ENCODE peak calls at places on chromosomes 2 and 18, in ten cellular contexts. One of them, this sample, is unnamed.

GRCh38 chr2:181231886-181232644 is 225.1 kb upstream of the ITGA4 start:
- DNase-seq in NCI-H2227 treated with DMSO at 0.1 percent for 48 hours: peak
- DNase-seq in fibroblast of the aortic adventitia: peak
- DNase-seq in NCI-H2081: no peak
- DNase-seq in ureter: no peak
- DNase-seq in activated gamma-delta T cell treated with anti-CD3 and anti-CD28 coated beads, Interleukin-2, amount 50 U/mL, for 16 hours: no peak
- DNase-seq in stimulated activated CD4-positive, alpha-beta T cell treated with anti-CD3 and anti-CD28 coated beads, Interleukin-1b, Interleukin-23, amount 100 ng/mL, for 24 hours: no peak
- DNase-seq in MCF 10A: no peak
- DNase-seq in T-helper 9 cell: no peak
- DNase-seq in DMS153: no peak
- DNase-seq in this sample: no peak

GRCh38 chr18:42414756-42415454 is 459.9 kb downstream of the PIK3C3 start:
- DNase-seq in NCI-H2081: no peak
- DNase-seq in ureter: no peak
- DNase-seq in MCF 10A: peak
- DNase-seq in NCI-H2227 treated with DMSO at 0.1 percent for 48 hours: no peak
- DNase-seq in fibroblast of the aortic adventitia: peak
- DNase-seq in T-helper 9 cell: no peak
- DNase-seq in stimulated activated CD4-positive, alpha-beta T cell treated with anti-CD3 and anti-CD28 coated beads, Interleukin-1b, Interleukin-23, amount 100 ng/mL, for 24 hours: no peak
- DNase-seq in DMS153: no peak
- DNase-seq in activated gamma-delta T cell treated with anti-CD3 and anti-CD28 coated beads, Interleukin-2, amount 50 U/mL, for 16 hours: no peak
- DNase-seq in this sample: no peak

GRCh38 chr2:126885701-126886121 is 13.0 kb upstream of the TEX51 start:
- DNase-seq in activated gamma-delta T cell treated with anti-CD3 and anti-CD28 coated beads, Interleukin-2, amount 50 U/mL, for 16 hours: no peak
- DNase-seq in DMS153: no peak
- DNase-seq in MCF 10A: no peak
- DNase-seq in T-helper 9 cell: no peak
- DNase-seq in ureter: no peak
- DNase-seq in fibroblast of the aortic adventitia: peak
- DNase-seq in NCI-H2227 treated with DMSO at 0.1 percent for 48 hours: no peak
- DNase-seq in stimulated activated CD4-positive, alpha-beta T cell treated with anti-CD3 and anti-CD28 coated beads, Interleukin-1b, Interleukin-23, amount 100 ng/mL, for 24 hours: no peak
- DNase-seq in NCI-H2081: no peak
- DNase-seq in this sample: no peak

GRCh38 chr2:99480390-99480789 is 9.4 kb downstream of the REV1 start:
- DNase-seq in stimulated activated CD4-positive, alpha-beta T cell treated with anti-CD3 and anti-CD28 coated beads, Interleukin-1b, Interleukin-23, amount 100 ng/mL, for 24 hours: no peak
- DNase-seq in T-helper 9 cell: no peak
- DNase-seq in fibroblast of the aortic adventitia: no peak
- DNase-seq in DMS153: no peak
- DNase-seq in ureter: no peak
- DNase-seq in NCI-H2227 treated with DMSO at 0.1 percent for 48 hours: no peak
- DNase-seq in activated gamma-delta T cell treated with anti-CD3 and anti-CD28 coated beads, Interleukin-2, amount 50 U/mL, for 16 hours: no peak
- DNase-seq in NCI-H2081: no peak
- DNase-seq in MCF 10A: no peak
- DNase-seq in this sample: no peak

GRCh38 chr2:10559825-10560224 is 111.7 kb upstream of the ODC1 start:
- DNase-seq in stimulated activated CD4-positive, alpha-beta T cell treated with anti-CD3 and anti-CD28 coated beads, Interleukin-1b, Interleukin-23, amount 100 ng/mL, for 24 hours: no peak
- DNase-seq in ureter: no peak
- DNase-seq in NCI-H2227 treated with DMSO at 0.1 percent for 48 hours: no peak
- DNase-seq in MCF 10A: no peak
- DNase-seq in T-helper 9 cell: no peak
- DNase-seq in DMS153: no peak
- DNase-seq in NCI-H2081: no peak
- DNase-seq in fibroblast of the aortic adventitia: no peak
- DNase-seq in activated gamma-delta T cell treated with anti-CD3 and anti-CD28 coated beads, Interleukin-2, amount 50 U/mL, for 16 hours: no peak
- DNase-seq in this sample: no peak

GRCh38 chr2:169221745-169222369 is 140.5 kb downstream of the LRP2 start:
- DNase-seq in activated gamma-delta T cell treated with anti-CD3 and anti-CD28 coated beads, Interleukin-2, amount 50 U/mL, for 16 hours: no peak
- DNase-seq in DMS153: peak
- DNase-seq in NCI-H2227 treated with DMSO at 0.1 percent for 48 hours: peak
- DNase-seq in stimulated activated CD4-positive, alpha-beta T cell treated with anti-CD3 and anti-CD28 coated beads, Interleukin-1b, Interleukin-23, amount 100 ng/mL, for 24 hours: no peak
- DNase-seq in T-helper 9 cell: no peak
- DNase-seq in MCF 10A: peak
- DNase-seq in NCI-H2081: peak
- DNase-seq in fibroblast of the aortic adventitia: peak
- DNase-seq in ureter: no peak
- DNase-seq in this sample: no peak

GRCh38 chr2:154459286-154459685 is 239.2 kb upstream of the KCNJ3 start:
- DNase-seq in DMS153: no peak
- DNase-seq in T-helper 9 cell: no peak
- DNase-seq in NCI-H2081: no peak
- DNase-seq in MCF 10A: no peak
- DNase-seq in activated gamma-delta T cell treated with anti-CD3 and anti-CD28 coated beads, Interleukin-2, amount 50 U/mL, for 16 hours: no peak
- DNase-seq in fibroblast of the aortic adventitia: no peak
- DNase-seq in stimulated activated CD4-positive, alpha-beta T cell treated with anti-CD3 and anti-CD28 coated beads, Interleukin-1b, Interleukin-23, amount 100 ng/mL, for 24 hours: no peak
- DNase-seq in ureter: no peak
- DNase-seq in NCI-H2227 treated with DMSO at 0.1 percent for 48 hours: no peak
- DNase-seq in this sample: no peak

GRCh38 chr2:187138240-187138639 is 289.3 kb upstream of the ZSWIM2 start:
- DNase-seq in activated gamma-delta T cell treated with anti-CD3 and anti-CD28 coated beads, Interleukin-2, amount 50 U/mL, for 16 hours: no peak
- DNase-seq in NCI-H2081: no peak
- DNase-seq in ureter: no peak
- DNase-seq in MCF 10A: peak
- DNase-seq in fibroblast of the aortic adventitia: peak
- DNase-seq in T-helper 9 cell: no peak
- DNase-seq in DMS153: no peak
- DNase-seq in NCI-H2227 treated with DMSO at 0.1 percent for 48 hours: no peak
- DNase-seq in stimulated activated CD4-positive, alpha-beta T cell treated with anti-CD3 and anti-CD28 coated beads, Interleukin-1b, Interleukin-23, amount 100 ng/mL, for 24 hours: no peak
- DNase-seq in this sample: no peak

GRCh38 chr2:95531254-95531771 is 46.8 kb upstream of the TRIM43B start:
- DNase-seq in fibroblast of the aortic adventitia: no peak
- DNase-seq in stimulated activated CD4-positive, alpha-beta T cell treated with anti-CD3 and anti-CD28 coated beads, Interleukin-1b, Interleukin-23, amount 100 ng/mL, for 24 hours: no peak
- DNase-seq in MCF 10A: no peak
- DNase-seq in ureter: no peak
- DNase-seq in DMS153: no peak
- DNase-seq in T-helper 9 cell: no peak
- DNase-seq in NCI-H2081: no peak
- DNase-seq in activated gamma-delta T cell treated with anti-CD3 and anti-CD28 coated beads, Interleukin-2, amount 50 U/mL, for 16 hours: no peak
- DNase-seq in NCI-H2227 treated with DMSO at 0.1 percent for 48 hours: no peak
- DNase-seq in this sample: no peak

GRCh38 chr2:101818531-101819451 is 121.3 kb downstream of the MAP4K4 start:
- DNase-seq in ureter: no peak
- DNase-seq in stimulated activated CD4-positive, alpha-beta T cell treated with anti-CD3 and anti-CD28 coated beads, Interleukin-1b, Interleukin-23, amount 100 ng/mL, for 24 hours: no peak
- DNase-seq in DMS153: no peak
- DNase-seq in NCI-H2227 treated with DMSO at 0.1 percent for 48 hours: no peak
- DNase-seq in activated gamma-delta T cell treated with anti-CD3 and anti-CD28 coated beads, Interleukin-2, amount 50 U/mL, for 16 hours: no peak
- DNase-seq in fibroblast of the aortic adventitia: peak
- DNase-seq in MCF 10A: peak
- DNase-seq in T-helper 9 cell: no peak
- DNase-seq in NCI-H2081: peak
- DNase-seq in this sample: no peak

GRCh38 chr2:203500951-203501350 is 34.1 kb downstream of the RAPH1 start:
- DNase-seq in activated gamma-delta T cell treated with anti-CD3 and anti-CD28 coated beads, Interleukin-2, amount 50 U/mL, for 16 hours: no peak
- DNase-seq in stimulated activated CD4-positive, alpha-beta T cell treated with anti-CD3 and anti-CD28 coated beads, Interleukin-1b, Interleukin-23, amount 100 ng/mL, for 24 hours: no peak
- DNase-seq in T-helper 9 cell: no peak
- DNase-seq in DMS153: no peak
- DNase-seq in ureter: no peak
- DNase-seq in NCI-H2227 treated with DMSO at 0.1 percent for 48 hours: no peak
- DNase-seq in fibroblast of the aortic adventitia: no peak
- DNase-seq in NCI-H2081: no peak
- DNase-seq in MCF 10A: no peak
- DNase-seq in this sample: no peak

GRCh38 chr2:71944183-71944550 is 203.5 kb downstream of the CYP26B1 start:
- DNase-seq in fibroblast of the aortic adventitia: no peak
- DNase-seq in NCI-H2081: no peak
- DNase-seq in ureter: no peak
- DNase-seq in activated gamma-delta T cell treated with anti-CD3 and anti-CD28 coated beads, Interleukin-2, amount 50 U/mL, for 16 hours: no peak
- DNase-seq in NCI-H2227 treated with DMSO at 0.1 percent for 48 hours: no peak
- DNase-seq in DMS153: no peak
- DNase-seq in MCF 10A: no peak
- DNase-seq in T-helper 9 cell: no peak
- DNase-seq in stimulated activated CD4-positive, alpha-beta T cell treated with anti-CD3 and anti-CD28 coated beads, Interleukin-1b, Interleukin-23, amount 100 ng/mL, for 24 hours: no peak
- DNase-seq in this sample: no peak

GRCh38 chr2:96146151-96146880 is 1.1 kb upstream of the DUSP2 start:
- DNase-seq in activated gamma-delta T cell treated with anti-CD3 and anti-CD28 coated beads, Interleukin-2, amount 50 U/mL, for 16 hours: peak
- DNase-seq in ureter: no peak
- DNase-seq in DMS153: no peak
- DNase-seq in fibroblast of the aortic adventitia: no peak
- DNase-seq in NCI-H2081: no peak
- DNase-seq in MCF 10A: peak
- DNase-seq in stimulated activated CD4-positive, alpha-beta T cell treated with anti-CD3 and anti-CD28 coated beads, Interleukin-1b, Interleukin-23, amount 100 ng/mL, for 24 hours: no peak
- DNase-seq in NCI-H2227 treated with DMSO at 0.1 percent for 48 hours: no peak
- DNase-seq in T-helper 9 cell: peak
- DNase-seq in this sample: no peak

GRCh38 chr2:85326946-85327756 is 638 bp downstream of the TGOLN2 start:
- DNase-seq in T-helper 9 cell: peak
- DNase-seq in NCI-H2081: peak
- DNase-seq in activated gamma-delta T cell treated with anti-CD3 and anti-CD28 coated beads, Interleukin-2, amount 50 U/mL, for 16 hours: peak
- DNase-seq in MCF 10A: no peak
- DNase-seq in stimulated activated CD4-positive, alpha-beta T cell treated with anti-CD3 and anti-CD28 coated beads, Interleukin-1b, Interleukin-23, amount 100 ng/mL, for 24 hours: peak
- DNase-seq in NCI-H2227 treated with DMSO at 0.1 percent for 48 hours: peak
- DNase-seq in DMS153: no peak
- DNase-seq in ureter: peak
- DNase-seq in fibroblast of the aortic adventitia: peak
- DNase-seq in this sample: peak

GRCh38 chr18:79791141-79791972 is 6.4 kb upstream of the KCNG2 start:
- DNase-seq in ureter: no peak
- DNase-seq in NCI-H2081: no peak
- DNase-seq in activated gamma-delta T cell treated with anti-CD3 and anti-CD28 coated beads, Interleukin-2, amount 50 U/mL, for 16 hours: no peak
- DNase-seq in NCI-H2227 treated with DMSO at 0.1 percent for 48 hours: no peak
- DNase-seq in T-helper 9 cell: no peak
- DNase-seq in stimulated activated CD4-positive, alpha-beta T cell treated with anti-CD3 and anti-CD28 coated beads, Interleukin-1b, Interleukin-23, amount 100 ng/mL, for 24 hours: no peak
- DNase-seq in fibroblast of the aortic adventitia: peak
- DNase-seq in MCF 10A: peak
- DNase-seq in DMS153: peak
- DNase-seq in this sample: no peak

GRCh38 chr18:11884396-11885030 is 23.6 kb downstream of the MPPE1 start:
- DNase-seq in NCI-H2227 treated with DMSO at 0.1 percent for 48 hours: no peak
- DNase-seq in MCF 10A: no peak
- DNase-seq in ureter: no peak
- DNase-seq in activated gamma-delta T cell treated with anti-CD3 and anti-CD28 coated beads, Interleukin-2, amount 50 U/mL, for 16 hours: no peak
- DNase-seq in stimulated activated CD4-positive, alpha-beta T cell treated with anti-CD3 and anti-CD28 coated beads, Interleukin-1b, Interleukin-23, amount 100 ng/mL, for 24 hours: no peak
- DNase-seq in fibroblast of the aortic adventitia: no peak
- DNase-seq in T-helper 9 cell: no peak
- DNase-seq in NCI-H2081: no peak
- DNase-seq in DMS153: no peak
- DNase-seq in this sample: no peak

GRCh38 chr2:31531101-31531500 is 49.6 kb downstream of the SRD5A2 start:
- DNase-seq in fibroblast of the aortic adventitia: no peak
- DNase-seq in activated gamma-delta T cell treated with anti-CD3 and anti-CD28 coated beads, Interleukin-2, amount 50 U/mL, for 16 hours: no peak
- DNase-seq in MCF 10A: no peak
- DNase-seq in stimulated activated CD4-positive, alpha-beta T cell treated with anti-CD3 and anti-CD28 coated beads, Interleukin-1b, Interleukin-23, amount 100 ng/mL, for 24 hours: no peak
- DNase-seq in DMS153: no peak
- DNase-seq in T-helper 9 cell: no peak
- DNase-seq in ureter: no peak
- DNase-seq in NCI-H2081: no peak
- DNase-seq in NCI-H2227 treated with DMSO at 0.1 percent for 48 hours: no peak
- DNase-seq in this sample: no peak

GRCh38 chr18:58314284-58314683 is 270.3 kb downstream of the NEDD4L start:
- DNase-seq in DMS153: no peak
- DNase-seq in NCI-H2227 treated with DMSO at 0.1 percent for 48 hours: peak
- DNase-seq in fibroblast of the aortic adventitia: peak
- DNase-seq in T-helper 9 cell: no peak
- DNase-seq in stimulated activated CD4-positive, alpha-beta T cell treated with anti-CD3 and anti-CD28 coated beads, Interleukin-1b, Interleukin-23, amount 100 ng/mL, for 24 hours: no peak
- DNase-seq in ureter: peak
- DNase-seq in activated gamma-delta T cell treated with anti-CD3 and anti-CD28 coated beads, Interleukin-2, amount 50 U/mL, for 16 hours: no peak
- DNase-seq in NCI-H2081: no peak
- DNase-seq in MCF 10A: peak
- DNase-seq in this sample: no peak

GRCh38 chr18:58669731-58670379 is 1.4 kb upstream of the MALT1 start:
- DNase-seq in DMS153: peak
- DNase-seq in MCF 10A: peak
- DNase-seq in ureter: no peak
- DNase-seq in stimulated activated CD4-positive, alpha-beta T cell treated with anti-CD3 and anti-CD28 coated beads, Interleukin-1b, Interleukin-23, amount 100 ng/mL, for 24 hours: no peak
- DNase-seq in NCI-H2227 treated with DMSO at 0.1 percent for 48 hours: peak
- DNase-seq in T-helper 9 cell: no peak
- DNase-seq in fibroblast of the aortic adventitia: no peak
- DNase-seq in activated gamma-delta T cell treated with anti-CD3 and anti-CD28 coated beads, Interleukin-2, amount 50 U/mL, for 16 hours: no peak
- DNase-seq in NCI-H2081: peak
- DNase-seq in this sample: no peak

GRCh38 chr2:96680561-96681141 is 38.1 kb downstream of the FER1L5 start:
- DNase-seq in DMS153: no peak
- DNase-seq in stimulated activated CD4-positive, alpha-beta T cell treated with anti-CD3 and anti-CD28 coated beads, Interleukin-1b, Interleukin-23, amount 100 ng/mL, for 24 hours: no peak
- DNase-seq in fibroblast of the aortic adventitia: no peak
- DNase-seq in MCF 10A: no peak
- DNase-seq in activated gamma-delta T cell treated with anti-CD3 and anti-CD28 coated beads, Interleukin-2, amount 50 U/mL, for 16 hours: no peak
- DNase-seq in NCI-H2081: no peak
- DNase-seq in ureter: no peak
- DNase-seq in T-helper 9 cell: no peak
- DNase-seq in NCI-H2227 treated with DMSO at 0.1 percent for 48 hours: no peak
- DNase-seq in this sample: no peak

GRCh38 chr2:85438291-85439110 is 20.0 kb downstream of the SH2D6 start:
- DNase-seq in ureter: no peak
- DNase-seq in NCI-H2227 treated with DMSO at 0.1 percent for 48 hours: peak
- DNase-seq in MCF 10A: no peak
- DNase-seq in activated gamma-delta T cell treated with anti-CD3 and anti-CD28 coated beads, Interleukin-2, amount 50 U/mL, for 16 hours: no peak
- DNase-seq in NCI-H2081: no peak
- DNase-seq in stimulated activated CD4-positive, alpha-beta T cell treated with anti-CD3 and anti-CD28 coated beads, Interleukin-1b, Interleukin-23, amount 100 ng/mL, for 24 hours: no peak
- DNase-seq in DMS153: no peak
- DNase-seq in fibroblast of the aortic adventitia: no peak
- DNase-seq in T-helper 9 cell: no peak
- DNase-seq in this sample: no peak

GRCh38 chr18:58535340-58536186 is 93.3 kb downstream of the ALPK2 start:
- DNase-seq in T-helper 9 cell: no peak
- DNase-seq in fibroblast of the aortic adventitia: peak
- DNase-seq in activated gamma-delta T cell treated with anti-CD3 and anti-CD28 coated beads, Interleukin-2, amount 50 U/mL, for 16 hours: no peak
- DNase-seq in NCI-H2227 treated with DMSO at 0.1 percent for 48 hours: no peak
- DNase-seq in MCF 10A: no peak
- DNase-seq in stimulated activated CD4-positive, alpha-beta T cell treated with anti-CD3 and anti-CD28 coated beads, Interleukin-1b, Interleukin-23, amount 100 ng/mL, for 24 hours: no peak
- DNase-seq in ureter: no peak
- DNase-seq in NCI-H2081: no peak
- DNase-seq in DMS153: no peak
- DNase-seq in this sample: no peak

GRCh38 chr2:15311926-15312325 is 249.2 kb downstream of the NBAS start:
- DNase-seq in NCI-H2227 treated with DMSO at 0.1 percent for 48 hours: no peak
- DNase-seq in stimulated activated CD4-positive, alpha-beta T cell treated with anti-CD3 and anti-CD28 coated beads, Interleukin-1b, Interleukin-23, amount 100 ng/mL, for 24 hours: no peak
- DNase-seq in ureter: no peak
- DNase-seq in activated gamma-delta T cell treated with anti-CD3 and anti-CD28 coated beads, Interleukin-2, amount 50 U/mL, for 16 hours: no peak
- DNase-seq in T-helper 9 cell: no peak
- DNase-seq in NCI-H2081: no peak
- DNase-seq in DMS153: no peak
- DNase-seq in MCF 10A: no peak
- DNase-seq in fibroblast of the aortic adventitia: no peak
- DNase-seq in this sample: no peak

GRCh38 chr2:75788154-75788553 is 77.4 kb upstream of the GCFC2 start:
- DNase-seq in stimulated activated CD4-positive, alpha-beta T cell treated with anti-CD3 and anti-CD28 coated beads, Interleukin-1b, Interleukin-23, amount 100 ng/mL, for 24 hours: no peak
- DNase-seq in NCI-H2081: no peak
- DNase-seq in MCF 10A: peak
- DNase-seq in DMS153: no peak
- DNase-seq in activated gamma-delta T cell treated with anti-CD3 and anti-CD28 coated beads, Interleukin-2, amount 50 U/mL, for 16 hours: no peak
- DNase-seq in NCI-H2227 treated with DMSO at 0.1 percent for 48 hours: no peak
- DNase-seq in fibroblast of the aortic adventitia: no peak
- DNase-seq in ureter: no peak
- DNase-seq in T-helper 9 cell: no peak
- DNase-seq in this sample: no peak

GRCh38 chr2:136718273-136718672 is 47.1 kb upstream of the THSD7B start:
- DNase-seq in NCI-H2227 treated with DMSO at 0.1 percent for 48 hours: no peak
- DNase-seq in NCI-H2081: no peak
- DNase-seq in ureter: no peak
- DNase-seq in fibroblast of the aortic adventitia: no peak
- DNase-seq in DMS153: no peak
- DNase-seq in stimulated activated CD4-positive, alpha-beta T cell treated with anti-CD3 and anti-CD28 coated beads, Interleukin-1b, Interleukin-23, amount 100 ng/mL, for 24 hours: no peak
- DNase-seq in activated gamma-delta T cell treated with anti-CD3 and anti-CD28 coated beads, Interleukin-2, amount 50 U/mL, for 16 hours: no peak
- DNase-seq in MCF 10A: no peak
- DNase-seq in T-helper 9 cell: no peak
- DNase-seq in this sample: no peak

GRCh38 chr2:176599796-176600485 is 330.7 kb downstream of the MTX2 start:
- DNase-seq in stimulated activated CD4-positive, alpha-beta T cell treated with anti-CD3 and anti-CD28 coated beads, Interleukin-1b, Interleukin-23, amount 100 ng/mL, for 24 hours: no peak
- DNase-seq in NCI-H2081: no peak
- DNase-seq in ureter: no peak
- DNase-seq in DMS153: no peak
- DNase-seq in T-helper 9 cell: no peak
- DNase-seq in activated gamma-delta T cell treated with anti-CD3 and anti-CD28 coated beads, Interleukin-2, amount 50 U/mL, for 16 hours: no peak
- DNase-seq in NCI-H2227 treated with DMSO at 0.1 percent for 48 hours: no peak
- DNase-seq in fibroblast of the aortic adventitia: no peak
- DNase-seq in MCF 10A: no peak
- DNase-seq in this sample: no peak

GRCh38 chr2:118473241-118473640 is 374.2 kb downstream of the EN1 start:
- DNase-seq in DMS153: no peak
- DNase-seq in MCF 10A: no peak
- DNase-seq in activated gamma-delta T cell treated with anti-CD3 and anti-CD28 coated beads, Interleukin-2, amount 50 U/mL, for 16 hours: no peak
- DNase-seq in fibroblast of the aortic adventitia: no peak
- DNase-seq in NCI-H2081: no peak
- DNase-seq in NCI-H2227 treated with DMSO at 0.1 percent for 48 hours: no peak
- DNase-seq in stimulated activated CD4-positive, alpha-beta T cell treated with anti-CD3 and anti-CD28 coated beads, Interleukin-1b, Interleukin-23, amount 100 ng/mL, for 24 hours: no peak
- DNase-seq in ureter: no peak
- DNase-seq in T-helper 9 cell: no peak
- DNase-seq in this sample: no peak

GRCh38 chr2:234457421-234457820 is 39.5 kb downstream of the ARL4C start:
- DNase-seq in NCI-H2081: no peak
- DNase-seq in ureter: no peak
- DNase-seq in MCF 10A: no peak
- DNase-seq in DMS153: no peak
- DNase-seq in activated gamma-delta T cell treated with anti-CD3 and anti-CD28 coated beads, Interleukin-2, amount 50 U/mL, for 16 hours: no peak
- DNase-seq in NCI-H2227 treated with DMSO at 0.1 percent for 48 hours: no peak
- DNase-seq in stimulated activated CD4-positive, alpha-beta T cell treated with anti-CD3 and anti-CD28 coated beads, Interleukin-1b, Interleukin-23, amount 100 ng/mL, for 24 hours: no peak
- DNase-seq in fibroblast of the aortic adventitia: peak
- DNase-seq in T-helper 9 cell: no peak
- DNase-seq in this sample: no peak

This sample was measured in mesothelial cell of epicardium.